ENCODE peak calls at places on chromosomes 7 and 10, in nine cellular contexts. O is GM12864, U is gastrocnemius medialis, J is OCI-LY7, B is psoas muscle, K is cardiac fibroblast, G is endothelial cell, N is lower lobe of right lung, Q is AG09319. H is an unnamed sample.

GRCh38 chr10:43214956-43215561 is 51.8 kb downstream of the RASGEF1A start:
- DNase-seq in B (peak), N (no peak), U (no peak), G (no peak), J (no peak), K (no peak), O (no peak), Q (no peak), H (peak)

GRCh38 chr7:47444376-47445098 is 137.4 kb downstream of the TNS3 start:
- DNase-seq in O (no peak), J (peak), N (no peak), B (no peak), Q (no peak), K (peak), G (no peak), U (no peak), H (no peak)

GRCh38 chr10:121927361-121927840 is 430 bp downstream of the ATE1 start:
- DNase-seq in Q (no peak), O (no peak), K (no peak), U (peak), G (no peak), N (peak), J (peak), B (peak), H (peak)

GRCh38 chr7:70325509-70326101 is 727.3 kb downstream of the AUTS2 start:
- DNase-seq in Q (peak), O (no peak), B (no peak), U (no peak), N (no peak), G (no peak), J (no peak), K (no peak), H (no peak)

GRCh38 chr10:113139695-113140094 is 189.6 kb downstream of the TCF7L2 start:
- DNase-seq in J (no peak), Q (no peak), U (no peak), N (no peak), G (no peak), K (peak), O (no peak), B (no peak), H (no peak)

GRCh38 chr7:6614941-6615737 is at the start of gene ZNF853:
- DNase-seq in G (peak), J (no peak), K (no peak), O (no peak), N (no peak), B (no peak), U (no peak), Q (no peak), H (no peak)

GRCh38 chr10:123044391-123044790 is 35.6 kb downstream of the ACADSB start:
- DNase-seq in N (no peak), Q (no peak), B (no peak), O (no peak), K (peak), J (no peak), U (no peak), G (no peak), H (no peak)

GRCh38 chr10:91944880-91945630 is 21.5 kb downstream of the BTAF1 start:
- DNase-seq in B (no peak), U (no peak), O (no peak), Q (no peak), G (no peak), J (no peak), N (no peak), K (peak), H (no peak)

GRCh38 chr10:26540601-26541000 is 102.5 kb downstream of the APBB1IP start:
- DNase-seq in J (peak), K (no peak), G (no peak), N (no peak), U (no peak), Q (no peak), B (no peak), O (no peak), H (no peak)

DNA sequence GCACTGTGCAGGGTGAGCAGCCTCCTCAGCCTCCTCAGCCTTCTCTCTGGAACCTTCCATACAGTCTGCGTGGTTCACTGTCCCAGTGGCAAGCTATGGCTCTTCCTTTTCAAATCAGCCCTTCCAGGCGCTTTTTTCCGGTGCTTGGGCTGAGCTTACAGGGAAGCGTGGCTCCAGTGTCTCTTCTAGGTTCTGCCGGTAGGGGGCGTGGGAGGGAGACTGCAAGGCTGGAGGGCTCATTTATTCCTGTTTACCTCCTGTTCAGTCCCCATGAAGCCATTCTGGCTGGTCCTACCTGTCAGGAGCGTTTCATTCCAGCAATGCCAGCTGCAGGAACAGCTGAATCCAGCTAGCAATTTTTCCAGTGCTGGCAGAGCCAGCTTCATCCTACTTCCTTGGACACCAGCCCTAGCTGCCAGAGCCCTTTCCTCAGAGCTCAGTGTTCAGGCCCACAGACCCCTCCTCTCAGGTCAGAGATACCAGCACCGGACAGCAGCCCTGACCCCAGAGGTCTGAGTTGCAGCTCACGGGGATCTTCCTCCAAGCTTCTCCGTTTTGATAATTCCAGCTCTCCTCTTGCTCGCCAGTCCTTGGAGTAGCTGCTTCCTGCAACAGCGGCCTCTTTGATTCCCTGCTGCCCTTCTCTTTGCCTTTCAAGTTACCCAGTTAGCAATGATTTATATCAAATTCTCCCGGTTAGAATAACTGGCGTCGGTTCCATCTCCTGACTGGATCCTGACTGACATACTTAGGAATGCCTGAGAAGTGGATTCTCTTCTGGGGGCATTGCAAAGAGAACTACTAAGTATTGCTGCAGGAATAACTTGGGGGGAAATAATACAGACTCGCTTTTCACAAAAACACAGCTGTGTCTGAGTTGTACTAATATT is 129.8 kb downstream of the FRMD4A start:
- DNase-seq in N (no peak), U (no peak), B (peak), Q (no peak), G (peak), K (peak), O (no peak), J (no peak), H (no peak)
- TF ChIP-seq CTCF in N (peak), U (no peak), B (no peak), Q (peak), G (peak), K (peak), O (peak), J (peak), H (no peak)

GRCh38 chr10:77768046-77768445 is 130.4 kb upstream of the KCNMA1 start:
- DNase-seq in J (no peak), B (no peak), G (no peak), N (no peak), K (peak), Q (no peak), U (no peak), O (no peak), H (no peak)

GRCh38 chr10:77763453-77764430 is 126.1 kb upstream of the KCNMA1 start:
- DNase-seq in J (no peak), B (no peak), U (no peak), Q (no peak), K (no peak), O (no peak), G (no peak), N (no peak), H (no peak)
- TF ChIP-seq CTCF in J (no peak), B (no peak), U (no peak), Q (no peak), K (no peak), O (no peak), G (no peak), N (no peak), H (no peak)

GRCh38 chr7:44213872-44214595 is 13.3 kb downstream of the YKT6 start:
- DNase-seq in B (no peak), J (peak), Q (no peak), U (no peak), G (peak), N (no peak), O (no peak), K (peak), H (peak)
- TF ChIP-seq CTCF in B (no peak), J (peak), Q (peak), U (no peak), G (no peak), N (no peak), O (peak), K (peak), H (peak)

GRCh38 chr7:117931314-117931713 is 58.1 kb upstream of the CTTNBP2 start:
- DNase-seq in O (no peak), Q (no peak), B (no peak), G (no peak), J (no peak), N (no peak), K (no peak), U (no peak), H (no peak)
- TF ChIP-seq CTCF in O (no peak), Q (no peak), B (no peak), G (no peak), J (no peak), N (no peak), K (no peak), U (no peak), H (no peak)

GRCh38 chr10:14617850-14618249 is 156.8 kb downstream of the FAM107B start:
- DNase-seq in O (no peak), U (no peak), G (no peak), N (no peak), J (no peak), B (no peak), K (peak), Q (no peak), H (no peak)
- TF ChIP-seq CTCF in O (no peak), U (no peak), G (no peak), N (no peak), J (peak), B (no peak), K (peak), Q (peak), H (no peak)

GRCh38 chr10:25080880-25081581 is 64.6 kb downstream of the THNSL1 start:
- DNase-seq in B (peak), J (peak), O (peak), U (peak), G (peak), Q (peak), K (peak), N (peak), H (peak)
- TF ChIP-seq CTCF in B (peak), J (peak), O (peak), U (peak), G (peak), Q (peak), K (peak), N (peak), H (peak)

GRCh38 chr10:70362357-70362756 is 20.1 kb downstream of the LRRC20 start:
- DNase-seq in Q (no peak), U (no peak), K (no peak), G (no peak), O (no peak), B (no peak), N (no peak), J (no peak), H (no peak)
- TF ChIP-seq CTCF in Q (no peak), U (no peak), K (no peak), G (no peak), O (no peak), B (no peak), N (no peak), J (no peak), H (no peak)

H was measured in kidney.